ENCODE peak calls at places on chromosomes 11 and 22, in seven cellular contexts. One of them, this sample, is unnamed. For H3K9me3, the result is how much of the 10 kb centered on the place peaks cover.

GRCh38 chr11:120249279-120250022 is 9.5 kb downstream of the POU2F3 start:
- DNase-seq in CD4-positive, CD25-positive, alpha-beta regulatory T cell: no peak
- DNase-seq in fibroblast of lung: no peak
- DNase-seq in upper lobe of right lung: no peak
- DNase-seq in adrenal gland: no peak
- DNase-seq in HCT116: no peak
- DNase-seq in right atrium auricular region: no peak
- DNase-seq in this sample: no peak

GRCh38 chr11:92330114-92330513 is 105.5 kb downstream of the FAT3 start:
- DNase-seq in right atrium auricular region: no peak
- DNase-seq in adrenal gland: no peak
- DNase-seq in fibroblast of lung: no peak
- DNase-seq in upper lobe of right lung: no peak
- DNase-seq in HCT116: no peak
- DNase-seq in CD4-positive, CD25-positive, alpha-beta regulatory T cell: no peak
- DNase-seq in this sample: no peak

GRCh38 chr11:97158256-97158655 is 768.4 kb downstream of the JRKL start:
- DNase-seq in right atrium auricular region: no peak
- DNase-seq in CD4-positive, CD25-positive, alpha-beta regulatory T cell: no peak
- DNase-seq in HCT116: no peak
- DNase-seq in fibroblast of lung: no peak
- DNase-seq in upper lobe of right lung: no peak
- DNase-seq in adrenal gland: no peak
- DNase-seq in this sample: no peak

GRCh38 chr22:35173655-35174054 is 83.6 kb upstream of the HMGXB4 start:
- DNase-seq in adrenal gland: no peak
- DNase-seq in fibroblast of lung: no peak
- DNase-seq in CD4-positive, CD25-positive, alpha-beta regulatory T cell: no peak
- DNase-seq in HCT116: no peak
- DNase-seq in right atrium auricular region: no peak
- DNase-seq in upper lobe of right lung: peak
- DNase-seq in this sample: no peak

GRCh38 chr11:120718171-120718570 is 206.6 kb downstream of the GRIK4 start:
- DNase-seq in HCT116: no peak
- DNase-seq in CD4-positive, CD25-positive, alpha-beta regulatory T cell: no peak
- DNase-seq in upper lobe of right lung: no peak
- DNase-seq in fibroblast of lung: no peak
- DNase-seq in right atrium auricular region: no peak
- DNase-seq in adrenal gland: no peak
- DNase-seq in this sample: no peak

GRCh38 chr22:41094036-41094435 is 1.6 kb downstream of the EP300 start:
- DNase-seq in CD4-positive, CD25-positive, alpha-beta regulatory T cell: no peak
- DNase-seq in HCT116: no peak
- DNase-seq in right atrium auricular region: no peak
- DNase-seq in upper lobe of right lung: no peak
- DNase-seq in adrenal gland: no peak
- DNase-seq in fibroblast of lung: peak
- DNase-seq in this sample: no peak

GRCh38 chr22:27137809-27138400 is 480.5 kb downstream of the MIAT start:
- DNase-seq in HCT116: no peak
- DNase-seq in upper lobe of right lung: no peak
- DNase-seq in right atrium auricular region: no peak
- DNase-seq in fibroblast of lung: peak
- DNase-seq in adrenal gland: no peak
- DNase-seq in CD4-positive, CD25-positive, alpha-beta regulatory T cell: no peak
- DNase-seq in this sample: no peak

GRCh38 chr22:41620646-41621098 is at the start of gene DESI1:
- DNase-seq in CD4-positive, CD25-positive, alpha-beta regulatory T cell: no peak
- DNase-seq in right atrium auricular region: no peak
- DNase-seq in adrenal gland: no peak
- DNase-seq in HCT116: no peak
- DNase-seq in upper lobe of right lung: no peak
- DNase-seq in fibroblast of lung: peak
- DNase-seq in this sample: no peak

GRCh38 chr11:11998091-11998781 is 10.2 kb downstream of the DKK3 start:
- DNase-seq in upper lobe of right lung: no peak
- DNase-seq in right atrium auricular region: no peak
- DNase-seq in fibroblast of lung: peak
- DNase-seq in CD4-positive, CD25-positive, alpha-beta regulatory T cell: no peak
- DNase-seq in adrenal gland: peak
- DNase-seq in HCT116: no peak
- DNase-seq in this sample: no peak

GRCh38 chr11:36510567-36511020 is 522 bp upstream of the TRAF6 start:
- DNase-seq in HCT116: no peak
- DNase-seq in fibroblast of lung: peak
- DNase-seq in upper lobe of right lung: no peak
- DNase-seq in adrenal gland: no peak
- DNase-seq in right atrium auricular region: no peak
- DNase-seq in CD4-positive, CD25-positive, alpha-beta regulatory T cell: no peak
- DNase-seq in this sample: no peak

GRCh38 chr11:3121931-3122774 is 43.0 kb downstream of the OSBPL5 start:
- DNase-seq in adrenal gland: no peak
- DNase-seq in CD4-positive, CD25-positive, alpha-beta regulatory T cell: no peak
- DNase-seq in right atrium auricular region: no peak
- DNase-seq in fibroblast of lung: no peak
- DNase-seq in HCT116: no peak
- DNase-seq in upper lobe of right lung: peak
- DNase-seq in this sample: no peak

GRCh38 chr22:44595841-44596341 is 97.9 kb upstream of the RTL6 start:
- DNase-seq in upper lobe of right lung: no peak
- DNase-seq in right atrium auricular region: no peak
- DNase-seq in fibroblast of lung: peak
- DNase-seq in HCT116: no peak
- DNase-seq in adrenal gland: no peak
- DNase-seq in CD4-positive, CD25-positive, alpha-beta regulatory T cell: no peak
- DNase-seq in this sample: no peak

GRCh38 chr22:38299001-38299651 is 18.1 kb downstream of the CSNK1E start:
- DNase-seq in adrenal gland: no peak
- DNase-seq in upper lobe of right lung: no peak
- DNase-seq in fibroblast of lung: no peak
- DNase-seq in HCT116: no peak
- DNase-seq in CD4-positive, CD25-positive, alpha-beta regulatory T cell: no peak
- DNase-seq in right atrium auricular region: no peak
- DNase-seq in this sample: no peak

GRCh38 chr11:7020183-7020917 is at the start of the genes NLRP14 and ZNF214:
- DNase-seq in HCT116: peak
- DNase-seq in right atrium auricular region: peak
- DNase-seq in fibroblast of lung: peak
- DNase-seq in upper lobe of right lung: peak
- DNase-seq in adrenal gland: peak
- DNase-seq in CD4-positive, CD25-positive, alpha-beta regulatory T cell: no peak
- DNase-seq in this sample: no peak

GRCh38 chr11:65095974-65096806 is at the start of gene VPS51:
- DNase-seq in CD4-positive, CD25-positive, alpha-beta regulatory T cell: peak
- DNase-seq in fibroblast of lung: peak
- DNase-seq in upper lobe of right lung: peak
- DNase-seq in HCT116: peak
- DNase-seq in right atrium auricular region: peak
- DNase-seq in adrenal gland: peak
- DNase-seq in this sample: peak

GRCh38 chr11:67996622-67997459 is 7.1 kb downstream of the UNC93B1 start:
- DNase-seq in upper lobe of right lung: peak
- DNase-seq in adrenal gland: peak
- DNase-seq in right atrium auricular region: no peak
- DNase-seq in fibroblast of lung: peak
- DNase-seq in HCT116: peak
- DNase-seq in CD4-positive, CD25-positive, alpha-beta regulatory T cell: no peak
- DNase-seq in this sample: no peak

GRCh38 chr11:6681949-6682348 is 1.2 kb downstream of the MRPL17 start:
- DNase-seq in upper lobe of right lung: no peak
- DNase-seq in adrenal gland: no peak
- DNase-seq in HCT116: no peak
- DNase-seq in CD4-positive, CD25-positive, alpha-beta regulatory T cell: no peak
- DNase-seq in right atrium auricular region: no peak
- DNase-seq in fibroblast of lung: peak
- DNase-seq in this sample: no peak

GRCh38 chr22:30150212-30150611 is 69.9 kb downstream of the HORMAD2 start:
- DNase-seq in CD4-positive, CD25-positive, alpha-beta regulatory T cell: no peak
- DNase-seq in fibroblast of lung: no peak
- DNase-seq in right atrium auricular region: no peak
- DNase-seq in adrenal gland: no peak
- DNase-seq in HCT116: no peak
- DNase-seq in upper lobe of right lung: no peak
- DNase-seq in this sample: no peak

GRCh38 chr11:13324709-13325108 is 47.1 kb downstream of the BMAL1 start:
- DNase-seq in upper lobe of right lung: no peak
- DNase-seq in HCT116: no peak
- DNase-seq in adrenal gland: no peak
- DNase-seq in CD4-positive, CD25-positive, alpha-beta regulatory T cell: no peak
- DNase-seq in right atrium auricular region: no peak
- DNase-seq in fibroblast of lung: no peak
- DNase-seq in this sample: no peak

GRCh38 chr11:95135880-95136279 is 46.2 kb downstream of the ENDOD1 start:
- DNase-seq in right atrium auricular region: no peak
- DNase-seq in upper lobe of right lung: no peak
- DNase-seq in fibroblast of lung: no peak
- DNase-seq in adrenal gland: no peak
- DNase-seq in HCT116: no peak
- DNase-seq in CD4-positive, CD25-positive, alpha-beta regulatory T cell: no peak
- DNase-seq in this sample: no peak

GRCh38 chr11:13317293-13318080 is 39.9 kb downstream of the BMAL1 start:
- DNase-seq in adrenal gland: no peak
- DNase-seq in upper lobe of right lung: no peak
- DNase-seq in right atrium auricular region: no peak
- DNase-seq in HCT116: no peak
- DNase-seq in fibroblast of lung: no peak
- DNase-seq in CD4-positive, CD25-positive, alpha-beta regulatory T cell: no peak
- DNase-seq in this sample: no peak

DNA sequence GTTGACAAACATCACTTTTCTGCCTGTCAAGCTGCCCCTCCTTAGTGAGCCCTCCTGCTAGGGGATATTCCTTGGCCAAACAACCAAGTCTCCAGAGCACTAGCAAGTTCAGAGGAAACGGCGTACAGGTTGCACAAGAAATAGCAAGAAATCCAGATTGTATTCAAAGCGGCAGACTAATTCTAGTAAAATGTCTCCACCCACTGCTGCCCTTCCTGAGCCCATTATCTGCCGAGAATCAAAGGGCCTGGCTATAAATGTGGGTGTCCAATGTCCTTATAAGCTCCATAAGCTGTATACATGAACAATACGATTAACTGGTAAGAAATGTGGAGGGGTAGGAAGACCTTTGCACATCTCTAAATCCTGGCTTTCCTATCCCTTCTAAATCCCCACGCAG is 44.0 kb upstream of the AKIP1 start:
- DNase-seq in right atrium auricular region: no peak
- DNase-seq in HCT116: no peak
- DNase-seq in CD4-positive, CD25-positive, alpha-beta regulatory T cell: no peak
- DNase-seq in adrenal gland: no peak
- DNase-seq in fibroblast of lung: peak
- DNase-seq in upper lobe of right lung: no peak
- DNase-seq in this sample: no peak
- H3K27ac ChIP-seq in right atrium auricular region: no peak
- H3K27ac ChIP-seq in HCT116: no peak
- H3K27ac ChIP-seq in CD4-positive, CD25-positive, alpha-beta regulatory T cell: no peak
- H3K27ac ChIP-seq in adrenal gland: no peak
- H3K27ac ChIP-seq in fibroblast of lung: no peak
- H3K27ac ChIP-seq in upper lobe of right lung: peak
- H3K27ac ChIP-seq in this sample: no peak

DNA sequence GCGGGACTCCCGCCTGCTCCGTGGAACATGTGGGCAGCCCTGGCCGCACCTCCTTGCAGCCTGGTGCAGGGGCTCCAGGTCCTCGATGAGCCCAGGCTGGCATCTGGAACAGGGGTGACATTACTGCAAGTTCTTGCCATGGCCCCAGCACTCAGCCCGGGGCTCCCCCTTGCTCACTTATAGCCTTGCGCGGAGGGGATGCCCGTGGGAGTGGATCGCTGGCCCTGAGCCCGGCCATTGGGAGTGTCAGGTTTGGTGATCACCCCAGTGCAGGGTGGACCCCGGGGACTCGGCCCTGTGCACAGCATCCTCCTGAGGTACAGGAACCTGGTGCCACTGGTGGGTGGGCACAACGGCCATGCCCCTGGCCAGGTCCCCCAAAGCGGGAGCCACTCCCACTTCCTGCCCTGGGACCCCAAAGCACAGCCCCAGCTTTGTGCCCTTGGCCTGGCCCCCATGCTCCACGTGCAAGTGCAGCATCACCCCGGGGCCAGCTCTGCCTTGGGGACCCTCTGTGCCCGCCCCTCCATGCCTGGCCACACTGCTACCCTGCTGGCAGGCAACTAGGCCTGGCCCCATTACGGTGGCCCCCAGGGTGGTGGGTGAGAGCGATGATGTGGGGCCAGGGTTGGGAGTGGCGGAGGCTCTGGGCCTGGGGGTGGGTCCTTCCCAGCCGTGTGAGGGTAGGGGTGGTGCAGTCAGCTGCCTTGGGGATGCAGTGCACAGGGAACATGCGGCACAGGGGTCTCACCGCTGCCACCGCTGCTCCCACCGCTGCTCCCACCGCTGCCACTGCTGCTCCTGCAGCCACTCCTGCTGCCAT is 439.8 kb downstream of the TBC1D22A start:
- DNase-seq in fibroblast of lung: no peak
- DNase-seq in right atrium auricular region: no peak
- DNase-seq in HCT116: no peak
- DNase-seq in adrenal gland: no peak
- DNase-seq in upper lobe of right lung: no peak
- DNase-seq in CD4-positive, CD25-positive, alpha-beta regulatory T cell: no peak
- DNase-seq in this sample: no peak
- H3K9me3 ChIP-seq in fibroblast of lung: under half
- H3K9me3 ChIP-seq in right atrium auricular region: under half
- H3K9me3 ChIP-seq in HCT116: under half
- H3K9me3 ChIP-seq in adrenal gland: under half
- H3K9me3 ChIP-seq in upper lobe of right lung: under half
- H3K9me3 ChIP-seq in CD4-positive, CD25-positive, alpha-beta regulatory T cell: under half
- H3K9me3 ChIP-seq in this sample: under half

GRCh38 chr11:76455331-76455730 is 10.5 kb downstream of the EMSY start:
- DNase-seq in CD4-positive, CD25-positive, alpha-beta regulatory T cell: no peak
- DNase-seq in fibroblast of lung: peak
- DNase-seq in HCT116: no peak
- DNase-seq in upper lobe of right lung: no peak
- DNase-seq in adrenal gland: no peak
- DNase-seq in right atrium auricular region: no peak
- DNase-seq in this sample: no peak
- H3K27ac ChIP-seq in CD4-positive, CD25-positive, alpha-beta regulatory T cell: no peak
- H3K27ac ChIP-seq in fibroblast of lung: no peak
- H3K27ac ChIP-seq in HCT116: no peak
- H3K27ac ChIP-seq in upper lobe of right lung: no peak
- H3K27ac ChIP-seq in adrenal gland: no peak
- H3K27ac ChIP-seq in right atrium auricular region: no peak
- H3K27ac ChIP-seq in this sample: no peak

GRCh38 chr11:70663815-70664214 is 265.5 kb downstream of the CTTN start:
- DNase-seq in HCT116: no peak
- DNase-seq in adrenal gland: no peak
- DNase-seq in fibroblast of lung: no peak
- DNase-seq in upper lobe of right lung: no peak
- DNase-seq in right atrium auricular region: no peak
- DNase-seq in CD4-positive, CD25-positive, alpha-beta regulatory T cell: no peak
- DNase-seq in this sample: no peak

GRCh38 chr11:70660889-70661197 is 262.5 kb downstream of the CTTN start:
- DNase-seq in fibroblast of lung: no peak
- DNase-seq in CD4-positive, CD25-positive, alpha-beta regulatory T cell: no peak
- DNase-seq in upper lobe of right lung: no peak
- DNase-seq in adrenal gland: no peak
- DNase-seq in HCT116: no peak
- DNase-seq in right atrium auricular region: no peak
- DNase-seq in this sample: no peak

GRCh38 chr11:70662691-70663098 is 264.4 kb downstream of the CTTN start:
- DNase-seq in right atrium auricular region: no peak
- DNase-seq in adrenal gland: no peak
- DNase-seq in fibroblast of lung: no peak
- DNase-seq in CD4-positive, CD25-positive, alpha-beta regulatory T cell: no peak
- DNase-seq in HCT116: no peak
- DNase-seq in upper lobe of right lung: no peak
- DNase-seq in this sample: no peak

GRCh38 chr11:70661763-70662501 is 263.6 kb downstream of the CTTN start:
- DNase-seq in upper lobe of right lung: no peak
- DNase-seq in adrenal gland: no peak
- DNase-seq in right atrium auricular region: no peak
- DNase-seq in fibroblast of lung: peak
- DNase-seq in CD4-positive, CD25-positive, alpha-beta regulatory T cell: no peak
- DNase-seq in HCT116: no peak
- DNase-seq in this sample: no peak

GRCh38 chr11:70660059-70660888 is 261.9 kb downstream of the CTTN start:
- DNase-seq in fibroblast of lung: no peak
- DNase-seq in right atrium auricular region: no peak
- DNase-seq in adrenal gland: no peak
- DNase-seq in HCT116: no peak
- DNase-seq in CD4-positive, CD25-positive, alpha-beta regulatory T cell: no peak
- DNase-seq in upper lobe of right lung: no peak
- DNase-seq in this sample: no peak
- H3K9me3 ChIP-seq in fibroblast of lung: under half
- H3K9me3 ChIP-seq in right atrium auricular region: under half
- H3K9me3 ChIP-seq in adrenal gland: under half
- H3K9me3 ChIP-seq in HCT116: under half
- H3K9me3 ChIP-seq in CD4-positive, CD25-positive, alpha-beta regulatory T cell: under half
- H3K9me3 ChIP-seq in upper lobe of right lung: under half
- H3K9me3 ChIP-seq in this sample: under half